ENCODE peak calls at places on chromosomes 16 and 17, in ten cellular contexts. M, O, W, I, C, G, N, J, L and Y are unnamed samples.

GRCh38 chr17:7873051-7873450 is 15.2 kb downstream of the CYB5D1 start:
- DNase-seq in N (peak; percentile 30), L (no peak), I (no peak), O (no peak), C (no peak), G (no peak), W (no peak), M (no peak), J (no peak), Y (no peak)

GRCh38 chr17:14302421-14303099 is 1.7 kb downstream of the HS3ST3B1 start:
- DNase-seq in I (peak; percentile 87), N (peak; percentile 86), L (peak; percentile 46), W (peak; percentile 92), J (no peak), M (peak; percentile 75), C (peak; percentile 66), O (peak; percentile 48), G (peak; percentile 84), Y (peak; percentile 76)

GRCh38 chr16:17947165-17947564 is 389.4 kb downstream of the NPIPA8 start:
- DNase-seq in W (no peak), O (peak; percentile 64), L (no peak), M (no peak), J (no peak), G (no peak), N (no peak), I (no peak), C (no peak), Y (no peak)

GRCh38 chr17:1577186-1577585 is 14.6 kb upstream of the PITPNA start:
- DNase-seq in C (no peak), L (peak; percentile 81), O (peak; percentile 57), J (no peak), I (peak; percentile 95), N (peak; percentile 89), G (no peak), M (peak; percentile 89), W (peak; percentile 98), Y (no peak)

GRCh38 chr16:87115646-87116045 is 201.5 kb downstream of the C16orf95 start:
- DNase-seq in O (no peak), J (no peak), L (no peak), W (no peak), C (no peak), M (no peak), N (no peak), G (no peak), I (no peak), Y (no peak)

GRCh38 chr16:64962786-64963185 is 159.1 kb downstream of the CDH11 start:
- DNase-seq in J (no peak), I (no peak), C (no peak), L (no peak), G (no peak), M (no peak), N (no peak), W (peak; percentile 18), O (no peak), Y (no peak)

GRCh38 chr17:42698736-42699414 is 16.5 kb downstream of the CNTNAP1 start:
- DNase-seq in N (peak; percentile 87), J (no peak), M (no peak), I (peak; percentile 77), W (peak; percentile 90), L (no peak), O (no peak), G (no peak), C (no peak), Y (peak; percentile 65)

GRCh38 chr17:42266918-42267766 is 9.0 kb downstream of the STAT5B start:
- DNase-seq in C (peak; percentile 64), G (peak; percentile 58), J (no peak), I (peak; percentile 69), N (peak; percentile 99), M (no peak), W (peak; percentile 95), O (no peak), L (no peak), Y (no peak)

GRCh38 chr17:83200231-83200699 is 120.9 kb downstream of the METRNL start:
- DNase-seq in W (no peak), N (peak; percentile 26), M (peak; percentile 51), C (peak; percentile 32), I (peak; percentile 72), J (no peak), L (peak; percentile 52), G (no peak), O (no peak), Y (peak; percentile 4)

GRCh38 chr16:68490829-68491575 is 42.7 kb upstream of the SMPD3 start:
- DNase-seq in N (peak; percentile 61), G (no peak), L (no peak), O (no peak), J (no peak), W (peak; percentile 16), M (peak; percentile 79), I (peak; percentile 77), C (no peak), Y (no peak)

GRCh38 chr17:27296427-27296979 is 2.6 kb downstream of the WSB1 start:
- DNase-seq in M (no peak), N (peak; percentile 85), L (no peak), O (no peak), W (peak; percentile 79), G (no peak), J (no peak), I (peak; percentile 26), C (no peak), Y (no peak)

GRCh38 chr16:81932668-81933067 is 78.6 kb downstream of the SDR42E1 start:
- DNase-seq in J (no peak), N (no peak), O (no peak), M (no peak), C (no peak), L (no peak), I (no peak), W (no peak), G (no peak), Y (no peak)

GRCh38 chr16:21603920-21604319 is 4.5 kb downstream of the METTL9 start:
- DNase-seq in O (peak; percentile 54), L (no peak), M (no peak), N (peak; percentile 54), W (no peak), C (no peak), I (peak; percentile 76), J (no peak), G (no peak), Y (peak; percentile 90)

GRCh38 chr17:78184868-78185267 is 2.0 kb downstream of the TK1 start:
- DNase-seq in W (no peak), O (no peak), I (no peak), M (peak; percentile 63), J (no peak), N (no peak), L (no peak), C (no peak), G (no peak), Y (no peak)

GRCh38 chr17:40522961-40523310 is 21.5 kb upstream of the TNS4 start:
- DNase-seq in O (no peak), N (no peak), I (no peak), C (no peak), J (no peak), M (no peak), L (no peak), W (no peak), G (no peak), Y (no peak)
- H3K27ac ChIP-seq in O (no peak overlapping the region), N (no peak overlapping the region), I (no peak overlapping the region), C (no peak overlapping the region), J (no peak overlapping the region), M (peak overlapping the region; percentile 74), L (peak overlapping the region; percentile 56), W (no peak overlapping the region), G (no peak overlapping the region), Y (no peak overlapping the region)

DNA sequence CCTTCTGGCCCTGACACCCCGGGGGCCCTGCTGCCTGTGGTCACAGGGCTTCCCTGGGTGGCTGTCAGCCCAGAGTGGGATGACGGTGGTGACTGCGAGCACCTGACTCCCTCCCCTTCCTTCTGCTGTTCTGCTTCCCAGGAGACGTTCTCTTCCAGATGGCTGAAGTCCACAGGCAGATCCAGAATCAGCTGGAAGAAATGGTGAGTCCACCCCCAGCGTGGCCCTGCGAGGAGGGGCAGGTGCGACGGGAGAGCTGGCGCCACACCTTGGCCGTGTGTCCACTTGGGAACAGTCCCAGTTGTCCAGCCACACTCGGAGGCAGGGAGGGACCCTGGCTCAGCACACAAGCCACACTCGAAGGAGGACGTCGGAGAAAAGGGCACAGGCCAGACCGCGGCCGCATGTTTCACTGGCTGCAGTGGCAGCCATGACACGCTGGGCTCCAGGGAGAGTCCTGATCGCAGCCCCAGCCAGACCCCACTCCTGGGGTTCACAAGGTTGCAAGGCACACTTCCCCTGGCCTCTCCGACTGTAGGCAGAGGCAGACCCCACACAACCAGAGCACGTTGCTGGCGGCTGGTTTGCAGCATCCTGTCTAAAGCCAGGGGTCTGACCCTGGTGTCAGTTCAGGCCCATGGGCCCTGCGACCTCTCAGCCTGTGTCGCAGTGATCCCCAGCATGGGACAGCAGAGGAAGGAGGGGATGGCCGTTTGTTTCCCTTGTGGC is 49.9 kb downstream of the BAIAP2 start:
- DNase-seq in J (no peak), I (no peak), W (no peak), N (no peak), G (no peak), O (no peak), C (no peak), M (peak; percentile 77), L (no peak), Y (no peak)
- H3K27ac ChIP-seq in J (no peak overlapping the region), I (no peak overlapping the region), W (no peak overlapping the region), N (no peak overlapping the region), G (no peak overlapping the region), O (no peak overlapping the region), C (no peak overlapping the region), M (peak overlapping the region; percentile 94), L (peak overlapping the region; percentile 76), Y (no peak overlapping the region)

GRCh38 chr17:73568934-73569333 is 75.3 kb downstream of the SDK2 start:
- DNase-seq in J (no peak), L (no peak), M (no peak), G (no peak), W (no peak), I (no peak), C (no peak), N (no peak), O (no peak), Y (no peak)

GRCh38 chr17:73562896-73563295 is 81.3 kb downstream of the SDK2 start:
- DNase-seq in L (no peak), J (no peak), N (no peak), W (no peak), O (no peak), G (no peak), M (no peak), I (no peak), C (no peak), Y (no peak)

GRCh38 chr17:73564856-73565255 is 79.4 kb downstream of the SDK2 start:
- DNase-seq in G (no peak), W (no peak), M (peak; percentile 75), I (no peak), N (no peak), J (no peak), C (no peak), L (no peak), O (no peak), Y (no peak)

GRCh38 chr17:73569758-73570319 is 74.4 kb downstream of the SDK2 start:
- DNase-seq in I (no peak), G (no peak), N (no peak), C (no peak), W (no peak), J (no peak), M (no peak), O (no peak), L (no peak), Y (no peak)

GRCh38 chr17:73566905-73567782 is 77.1 kb downstream of the SDK2 start:
- DNase-seq in O (no peak), L (no peak), C (no peak), N (no peak), J (peak; percentile 52), W (no peak), G (peak; percentile 45), M (peak; percentile 28), I (no peak), Y (no peak)
- H3K27ac ChIP-seq in O (no peak overlapping the region), L (no peak overlapping the region), C (no peak overlapping the region), N (no peak overlapping the region), J (no peak overlapping the region), W (peak overlapping the region; percentile 62), G (peak overlapping the region; percentile 61), M (peak overlapping the region; percentile 28), I (no peak overlapping the region), Y (no peak overlapping the region)

GRCh38 chr17:81405382-81406005 is 10.2 kb downstream of the BAHCC1 start:
- DNase-seq in L (no peak), I (peak; percentile 56), W (peak; percentile 96), G (no peak), J (no peak), N (no peak), M (no peak), O (no peak), C (no peak), Y (no peak)
- H3K27ac ChIP-seq in L (peak overlapping the region; percentile 99), I (peak overlapping the region; percentile 29), W (peak overlapping the region; percentile 90), G (no peak overlapping the region), J (no peak overlapping the region), N (no peak overlapping the region), M (peak overlapping the region; percentile 62), O (no peak overlapping the region), C (no peak overlapping the region), Y (peak overlapping the region; percentile 53)